ENCODE peak calls at places on chromosome 16, in four cellular contexts. O is BJ, G is upper lobe of right lung, F is fibroblast of mammary gland. X is an unnamed sample.

GRCh38 chr16:52549011-52549692 is 2.2 kb upstream of the TOX3 start:
- DNase-seq in O (no peak), G (no peak), F (peak), X (no peak)

GRCh38 chr16:34050787-34051320 is 591.4 kb downstream of the TP53TG3F start:
- DNase-seq in O (no peak), G (no peak), F (no peak), X (no peak)

GRCh38 chr16:19223235-19223847 is 55.3 kb downstream of the SYT17 start:
- DNase-seq in O (no peak), G (no peak), F (peak), X (no peak)

GRCh38 chr16:67666032-67666537 is 465 bp downstream of the ENKD1 start:
- DNase-seq in O (no peak), G (peak), F (peak), X (no peak)

GRCh38 chr16:54846761-54847160 is 83.9 kb upstream of the IRX5 start:
- DNase-seq in O (no peak), G (no peak), F (no peak), X (no peak)

GRCh38 chr16:17827313-17827712 is 356.6 kb upstream of the XYLT1 start:
- DNase-seq in O (no peak), G (no peak), F (peak), X (peak)

GRCh38 chr16:80974649-80975376 is 31.9 kb downstream of the CMC2 start:
- DNase-seq in O (no peak), G (no peak), F (peak), X (no peak)

GRCh38 chr16:67649494-67649931 is 4.6 kb downstream of the CARMIL2 start:
- DNase-seq in O (no peak), G (no peak), F (no peak), X (no peak)

GRCh38 chr16:897200-897543 is 73.6 kb downstream of the LMF1 start:
- DNase-seq in O (no peak), G (no peak), F (no peak), X (no peak)
- TF ChIP-seq CTCF in O (no peak), G (no peak), F (no peak), X (no peak)

GRCh38 chr16:28543072-28543471 is 4.3 kb upstream of the NUPR1 start:
- DNase-seq in O (no peak), G (peak), F (no peak), X (no peak)
- H3K4me3 ChIP-seq in O (no peak), G (no peak), F (no peak), X (no peak)

GRCh38 chr16:27512061-27512460 is 37.7 kb downstream of the GTF3C1 start:
- DNase-seq in O (no peak), G (no peak), F (no peak), X (no peak)

GRCh38 chr16:27516360-27516759 is 33.4 kb downstream of the GTF3C1 start:
- DNase-seq in O (no peak), G (no peak), F (no peak), X (no peak)

GRCh38 chr16:27518226-27518625 is 31.5 kb downstream of the GTF3C1 start:
- DNase-seq in O (no peak), G (no peak), F (no peak), X (no peak)

GRCh38 chr16:27514806-27515205 is 34.9 kb downstream of the GTF3C1 start:
- DNase-seq in O (no peak), G (no peak), F (no peak), X (no peak)

DNA sequence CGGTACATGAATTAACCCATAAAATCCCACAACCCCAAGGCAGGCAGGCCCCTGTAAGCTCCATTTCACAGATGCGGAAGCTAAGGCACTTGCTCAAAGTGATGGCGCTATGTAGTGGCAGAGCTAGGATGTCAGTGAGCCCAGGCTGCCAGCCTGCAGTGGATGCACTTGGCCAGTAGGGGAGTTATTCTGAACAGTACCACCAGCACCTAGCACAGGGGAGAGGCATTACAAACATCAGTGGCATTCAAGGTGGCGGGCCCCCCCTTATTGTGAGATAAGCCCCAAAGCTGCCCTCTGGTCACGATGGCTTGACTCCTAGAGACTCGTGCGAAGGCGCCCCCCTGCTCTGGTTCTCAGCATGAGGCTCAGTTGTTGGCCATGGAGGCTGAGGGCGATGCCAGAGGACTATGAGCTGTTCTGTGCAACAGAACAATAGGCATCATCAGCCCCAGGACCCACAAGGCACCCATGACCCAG is 33.8 kb downstream of the GTF3C1 start:
- DNase-seq in O (no peak), G (no peak), F (peak), X (no peak)
- TF ChIP-seq CTCF in O (peak), G (peak), F (peak), X (peak)

GRCh38 chr16:69927056-69927757 is 23.9 kb upstream of the CLEC18A start:
- DNase-seq in O (no peak), G (no peak), F (peak), X (peak)

GRCh38 chr16:69926241-69926640 is 24.9 kb upstream of the CLEC18A start:
- DNase-seq in O (no peak), G (no peak), F (no peak), X (no peak)

GRCh38 chr16:69925311-69925710 is 25.8 kb upstream of the CLEC18A start:
- DNase-seq in O (no peak), G (no peak), F (no peak), X (no peak)

GRCh38 chr16:69924041-69924775 is 26.9 kb upstream of the CLEC18A start:
- DNase-seq in O (no peak), G (no peak), F (no peak), X (no peak)

DNA sequence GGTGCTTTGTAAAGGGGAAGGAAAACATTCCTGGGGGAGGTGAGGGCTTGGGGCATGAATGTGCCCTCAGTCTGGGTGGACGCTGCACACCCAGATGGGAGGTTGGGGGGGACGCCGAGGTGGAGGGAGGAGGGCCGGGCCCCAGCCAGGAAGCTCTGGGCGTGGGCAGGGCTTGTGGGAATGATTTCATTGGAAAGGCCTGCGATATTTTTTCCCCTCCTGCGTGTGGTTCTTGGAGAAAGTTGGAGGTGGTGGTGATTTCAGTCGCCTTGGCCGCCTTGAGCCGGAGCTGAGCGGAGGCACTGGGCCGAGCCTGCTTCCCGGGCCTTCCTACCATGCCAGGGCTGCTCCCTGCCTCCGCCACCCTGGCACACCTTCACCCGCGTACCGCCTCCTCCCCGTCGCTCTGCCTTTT is 26.4 kb upstream of the CLEC18A start:
- DNase-seq in O (peak), G (no peak), F (peak), X (peak)
- H3K4me3 ChIP-seq in O (peak), G (peak), F (peak), X (no peak)

GRCh38 chr16:30956601-30957455 is 726 bp upstream of the SETD1A start:
- DNase-seq in O (no peak), G (peak), F (peak), X (peak)
- TF ChIP-seq CTCF in O (peak), G (peak), F (no peak), X (peak)

GRCh38 chr16:25692307-25692706 is 548 bp downstream of the HS3ST4 start:
- DNase-seq in O (no peak), G (no peak), F (no peak), X (no peak)
- H3K4me3 ChIP-seq in O (no peak), G (no peak), F (no peak), X (no peak)